ENCODE peak calls at places on chromosomes 4 and X, in seven cellular contexts. E is ascending aorta, C is nephron progenitor cell, F is putamen, X is A172, L is NCI-H1694, S is fibroblast of lung. P is an unnamed sample.

GRCh38 chrX:85379174-85379907 is at the start of gene POF1B:
- DNase-seq in E (no peak), C (no peak), F (no peak), X (no peak), L (no peak), S (no peak), P (no peak)

GRCh38 chr4:102585329-102585728 is 84.2 kb downstream of the NFKB1 start:
- DNase-seq in E (no peak), C (no peak), F (no peak), X (no peak), L (no peak), S (no peak), P (no peak)

GRCh38 chr4:113566015-113566795 is 195.3 kb downstream of the CAMK2D start:
- DNase-seq in E (no peak), C (no peak), F (no peak), X (no peak), L (no peak), S (no peak), P (no peak)

GRCh38 chrX:46305431-46305830 is 239.8 kb downstream of the ZNF674 start:
- DNase-seq in E (no peak), C (no peak), F (no peak), X (no peak), L (no peak), S (no peak), P (no peak)

GRCh38 chr4:63728480-63729177 is 680.6 kb downstream of the TECRL start:
- DNase-seq in E (no peak), C (peak), F (no peak), X (no peak), L (no peak), S (no peak), P (no peak)

GRCh38 chr4:22573198-22573597 is 57.3 kb upstream of the ADGRA3 start:
- DNase-seq in E (no peak), C (no peak), F (peak), X (peak), L (no peak), S (peak), P (no peak)

GRCh38 chr4:8477095-8477635 is 36.6 kb downstream of the TRMT44 start:
- DNase-seq in E (no peak), C (no peak), F (no peak), X (no peak), L (no peak), S (no peak), P (no peak)

GRCh38 chr4:16931336-16931735 is 32.9 kb upstream of the LDB2 start:
- DNase-seq in E (no peak), C (no peak), F (no peak), X (no peak), L (no peak), S (no peak), P (no peak)

GRCh38 chr4:185682236-185682635 is 129.8 kb downstream of the SORBS2 start:
- DNase-seq in E (no peak), C (no peak), F (no peak), X (peak), L (no peak), S (no peak), P (no peak)

GRCh38 chr4:99755223-99755944 is 61.2 kb upstream of the DAPP1 start:
- DNase-seq in E (no peak), C (no peak), F (no peak), X (peak), L (no peak), S (peak), P (no peak)

GRCh38 chr4:142314686-142315085 is 531.4 kb downstream of the INPP4B start:
- DNase-seq in E (no peak), C (no peak), F (no peak), X (no peak), L (no peak), S (no peak), P (no peak)

GRCh38 chrX:49292400-49293362 is 10.8 kb upstream of the GAGE10 start:
- DNase-seq in E (no peak), C (no peak), F (no peak), X (no peak), L (no peak), S (no peak), P (no peak)

GRCh38 chrX:105323951-105324350 is 103.5 kb upstream of the TEX13A start:
- DNase-seq in E (no peak), C (no peak), F (no peak), X (no peak), L (no peak), S (peak), P (no peak)

GRCh38 chr4:139167774-139168444 is 9.1 kb downstream of the ELF2 start:
- DNase-seq in E (no peak), C (no peak), F (no peak), X (peak), L (no peak), S (peak), P (no peak)

GRCh38 chrX:44596277-44596676 is 53.6 kb upstream of the FUNDC1 start:
- DNase-seq in E (no peak), C (no peak), F (no peak), X (no peak), L (no peak), S (no peak), P (no peak)

GRCh38 chr4:173074501-173074946 is 94.1 kb upstream of the GALNT7 start:
- DNase-seq in E (no peak), C (no peak), F (no peak), X (peak), L (no peak), S (peak), P (no peak)

GRCh38 chrX:154115750-154116149 is 18.2 kb upstream of the MECP2 start:
- DNase-seq in E (no peak), C (no peak), F (no peak), X (no peak), L (no peak), S (no peak), P (no peak)

GRCh38 chrX:24145340-24146186 is 4.0 kb upstream of the ZFX start:
- DNase-seq in E (no peak), C (no peak), F (no peak), X (peak), L (no peak), S (peak), P (no peak)

GRCh38 chr4:169238445-169238844 is 32.3 kb downstream of the SH3RF1 start:
- DNase-seq in E (no peak), C (no peak), F (no peak), X (no peak), L (peak), S (peak), P (no peak)

GRCh38 chr4:99629962-99630554 is 27.6 kb downstream of the C4orf54 start:
- DNase-seq in E (no peak), C (no peak), F (no peak), X (no peak), L (no peak), S (no peak), P (no peak)

GRCh38 chrX:73943900-73944581 is 359.9 kb upstream of the ZCCHC13 start:
- DNase-seq in E (peak), C (peak), F (peak), X (peak), L (peak), S (peak), P (peak)

GRCh38 chr4:8862800-8863758 is 8.6 kb downstream of the HMX1 start:
- DNase-seq in E (no peak), C (no peak), F (no peak), X (no peak), L (no peak), S (no peak), P (peak)

GRCh38 chr4:13933163-13933562 is 305.6 kb upstream of the BOD1L1 start:
- DNase-seq in E (no peak), C (no peak), F (no peak), X (peak), L (no peak), S (peak), P (no peak)

GRCh38 chr4:138199568-138200235 is 42.4 kb downstream of the SLC7A11 start:
- DNase-seq in E (no peak), C (no peak), F (peak), X (peak), L (no peak), S (no peak), P (no peak)

GRCh38 chr4:10180603-10180926 is 64.0 kb upstream of the WDR1 start:
- DNase-seq in E (no peak), C (no peak), F (no peak), X (no peak), L (no peak), S (no peak), P (no peak)

GRCh38 chr4:152090543-152090942 is 329.7 kb upstream of the GATB start:
- DNase-seq in E (no peak), C (no peak), F (no peak), X (peak), L (no peak), S (peak), P (no peak)

GRCh38 chr4:5918331-5919030 is 25.6 kb upstream of the CRMP1 start:
- DNase-seq in E (no peak), C (no peak), F (no peak), X (no peak), L (no peak), S (no peak), P (no peak)

GRCh38 chr4:26220704-26221103 is 100.1 kb upstream of the RBPJ start:
- DNase-seq in E (no peak), C (no peak), F (no peak), X (peak), L (no peak), S (peak), P (no peak)

GRCh38 chr4:38663021-38663800 is 788 bp upstream of the KLF3 start:
- DNase-seq in E (no peak), C (peak), F (no peak), X (no peak), L (no peak), S (peak), P (peak)

GRCh38 chr4:184473515-184474260 is 662 bp downstream of the IRF2 start:
- DNase-seq in E (no peak), C (peak), F (peak), X (peak), L (no peak), S (peak), P (peak)

GRCh38 chr4:94214703-94215360 is 7.2 kb downstream of the SMARCAD1 start:
- DNase-seq in E (no peak), C (no peak), F (no peak), X (no peak), L (no peak), S (no peak), P (no peak)

P was measured in left lung.